ENCODE peak calls at places on chromosomes 6 and 20, in seven cellular contexts. One of them, this sample, is unnamed.

GRCh38 chr6:163415620-163416379 is 1.3 kb downstream of the QKI start:
- DNase-seq in heart left ventricle: peak
- DNase-seq in IMR-90: peak
- DNase-seq in psoas muscle: peak
- DNase-seq in hepatocyte: peak
- DNase-seq in left ventricle myocardium inferior: peak
- DNase-seq in foreskin keratinocyte: no peak
- DNase-seq in this sample: peak

GRCh38 chr6:133160531-133160930 is 80.6 kb upstream of the EYA4 start:
- DNase-seq in heart left ventricle: no peak
- DNase-seq in IMR-90: peak
- DNase-seq in psoas muscle: no peak
- DNase-seq in hepatocyte: no peak
- DNase-seq in left ventricle myocardium inferior: no peak
- DNase-seq in foreskin keratinocyte: no peak
- DNase-seq in this sample: no peak

GRCh38 chr6:144379356-144379755 is 94.2 kb downstream of the UTRN start:
- DNase-seq in heart left ventricle: no peak
- DNase-seq in IMR-90: peak
- DNase-seq in psoas muscle: no peak
- DNase-seq in hepatocyte: no peak
- DNase-seq in left ventricle myocardium inferior: no peak
- DNase-seq in foreskin keratinocyte: no peak
- DNase-seq in this sample: no peak

GRCh38 chr20:38790210-38791053 is 15.1 kb upstream of the PPP1R16B start:
- DNase-seq in heart left ventricle: no peak
- DNase-seq in IMR-90: peak
- DNase-seq in psoas muscle: no peak
- DNase-seq in hepatocyte: peak
- DNase-seq in left ventricle myocardium inferior: no peak
- DNase-seq in foreskin keratinocyte: peak
- DNase-seq in this sample: no peak

GRCh38 chr6:85498596-85499258 is 48.8 kb downstream of the NT5E start:
- DNase-seq in heart left ventricle: no peak
- DNase-seq in IMR-90: peak
- DNase-seq in psoas muscle: no peak
- DNase-seq in hepatocyte: no peak
- DNase-seq in left ventricle myocardium inferior: no peak
- DNase-seq in foreskin keratinocyte: peak
- DNase-seq in this sample: no peak

GRCh38 chr6:105592329-105592728 is 189.4 kb upstream of the PREP start:
- DNase-seq in heart left ventricle: no peak
- DNase-seq in IMR-90: peak
- DNase-seq in psoas muscle: no peak
- DNase-seq in hepatocyte: no peak
- DNase-seq in left ventricle myocardium inferior: no peak
- DNase-seq in foreskin keratinocyte: peak
- DNase-seq in this sample: no peak

GRCh38 chr6:99019341-99019740 is 71.6 kb upstream of the FBXL4 start:
- DNase-seq in heart left ventricle: no peak
- DNase-seq in IMR-90: peak
- DNase-seq in psoas muscle: no peak
- DNase-seq in hepatocyte: no peak
- DNase-seq in left ventricle myocardium inferior: no peak
- DNase-seq in foreskin keratinocyte: peak
- DNase-seq in this sample: no peak

GRCh38 chr6:131250121-131250520 is 114.9 kb downstream of the AKAP7 start:
- DNase-seq in heart left ventricle: peak
- DNase-seq in IMR-90: peak
- DNase-seq in psoas muscle: peak
- DNase-seq in hepatocyte: peak
- DNase-seq in left ventricle myocardium inferior: peak
- DNase-seq in foreskin keratinocyte: no peak
- DNase-seq in this sample: peak

GRCh38 chr6:52514514-52514913 is 62.3 kb downstream of the TRAM2 start:
- DNase-seq in heart left ventricle: no peak
- DNase-seq in IMR-90: peak
- DNase-seq in psoas muscle: peak
- DNase-seq in hepatocyte: peak
- DNase-seq in left ventricle myocardium inferior: peak
- DNase-seq in foreskin keratinocyte: peak
- DNase-seq in this sample: no peak

GRCh38 chr20:52859156-52859887 is 112.8 kb upstream of the TSHZ2 start:
- DNase-seq in heart left ventricle: no peak
- DNase-seq in IMR-90: no peak
- DNase-seq in psoas muscle: peak
- DNase-seq in hepatocyte: no peak
- DNase-seq in left ventricle myocardium inferior: peak
- DNase-seq in foreskin keratinocyte: peak
- DNase-seq in this sample: no peak

GRCh38 chr6:152380351-152380767 is 256.8 kb downstream of the SYNE1 start:
- DNase-seq in heart left ventricle: no peak
- DNase-seq in IMR-90: peak
- DNase-seq in psoas muscle: no peak
- DNase-seq in hepatocyte: peak
- DNase-seq in left ventricle myocardium inferior: no peak
- DNase-seq in foreskin keratinocyte: peak
- DNase-seq in this sample: no peak

GRCh38 chr6:157912326-157912725 is 69.3 kb upstream of the SYNJ2 start:
- DNase-seq in heart left ventricle: no peak
- DNase-seq in IMR-90: peak
- DNase-seq in psoas muscle: no peak
- DNase-seq in hepatocyte: peak
- DNase-seq in left ventricle myocardium inferior: no peak
- DNase-seq in foreskin keratinocyte: no peak
- DNase-seq in this sample: no peak

GRCh38 chr6:158649289-158650143 is at the start of gene SYTL3:
- DNase-seq in heart left ventricle: peak
- DNase-seq in IMR-90: peak
- DNase-seq in psoas muscle: no peak
- DNase-seq in hepatocyte: no peak
- DNase-seq in left ventricle myocardium inferior: no peak
- DNase-seq in foreskin keratinocyte: no peak
- DNase-seq in this sample: peak

GRCh38 chr6:49087372-49087771 is 375.7 kb downstream of the MMUT start:
- DNase-seq in heart left ventricle: no peak
- DNase-seq in IMR-90: no peak
- DNase-seq in psoas muscle: no peak
- DNase-seq in hepatocyte: no peak
- DNase-seq in left ventricle myocardium inferior: no peak
- DNase-seq in foreskin keratinocyte: no peak
- DNase-seq in this sample: no peak

GRCh38 chr6:45663181-45664180 is 285.7 kb upstream of the SUPT3H start:
- DNase-seq in heart left ventricle: peak
- DNase-seq in IMR-90: no peak
- DNase-seq in psoas muscle: peak
- DNase-seq in hepatocyte: peak
- DNase-seq in left ventricle myocardium inferior: peak
- DNase-seq in foreskin keratinocyte: no peak
- DNase-seq in this sample: peak

This sample was measured in mucosa of descending colon.